ENCODE peak calls at places on chromosome X, in seven cellular contexts. H is ovary, V is body of pancreas, W is breast epithelium, A is IMR-90, B is lower leg skin, J is suprapubic skin. Q is an unnamed sample.

GRCh38 chrX:3181846-3182245 is 140.6 kb downstream of the ARSF start:
- DNase-seq in H (no peak), V (no peak), W (no peak), A (no peak), B (no peak), J (no peak), Q (no peak)

GRCh38 chrX:26778320-26778888 is 562.4 kb downstream of the MAGEB5 start:
- DNase-seq in H (no peak), V (no peak), W (no peak), A (no peak), B (no peak), J (no peak), Q (no peak)

GRCh38 chrX:100584636-100585035 is at the start of gene TNMD:
- DNase-seq in H (no peak), V (no peak), W (no peak), A (no peak), B (no peak), J (no peak), Q (no peak)

GRCh38 chrX:31268359-31268758 is 196.5 kb upstream of the FTHL17 start:
- DNase-seq in H (no peak), V (no peak), W (no peak), A (peak; percentile 16), B (no peak), J (no peak), Q (no peak)

GRCh38 chrX:139930923-139931645 is 1.8 kb downstream of the ATP11C start:
- DNase-seq in H (peak; percentile 29), V (peak; percentile 19), W (no peak), A (no peak), B (no peak), J (no peak), Q (no peak)

GRCh38 chrX:48511561-48511960 is 2.8 kb downstream of the PORCN start:
- DNase-seq in H (no peak), V (peak; percentile 31), W (no peak), A (no peak), B (no peak), J (no peak), Q (no peak)

GRCh38 chrX:140432328-140433025 is 72.4 kb downstream of the SOX3 start:
- DNase-seq in H (no peak), V (peak; percentile 74), W (peak; percentile 20), A (no peak), B (no peak), J (no peak), Q (no peak)

GRCh38 chrX:17644001-17644400 is 93.3 kb upstream of the SCML1 start:
- DNase-seq in H (no peak), V (no peak), W (no peak), A (no peak), B (no peak), J (no peak), Q (no peak)

GRCh38 chrX:121308276-121308805 is 260.9 kb downstream of the GLUD2 start:
- DNase-seq in H (no peak), V (peak; percentile 11), W (no peak), A (no peak), B (no peak), J (no peak), Q (peak; percentile 4)

GRCh38 chrX:132119821-132120220 is 8.0 kb downstream of the FRMD7 start:
- DNase-seq in H (no peak), V (no peak), W (no peak), A (no peak), B (peak; percentile 69), J (no peak), Q (no peak)

GRCh38 chrX:48789366-48790220 is 3.2 kb downstream of the GATA1 start:
- DNase-seq in H (no peak), V (no peak), W (no peak), A (no peak), B (peak; percentile 74), J (no peak), Q (no peak)

GRCh38 chrX:12567857-12568256 is 223.4 kb upstream of the PRPS2 start:
- DNase-seq in H (no peak), V (no peak), W (no peak), A (peak; percentile 13), B (no peak), J (no peak), Q (no peak)

GRCh38 chrX:97021680-97022079 is 138.0 kb downstream of the RPA4 start:
- DNase-seq in H (no peak), V (no peak), W (no peak), A (peak; percentile 49), B (no peak), J (no peak), Q (no peak)

GRCh38 chrX:111467896-111468295 is 43.5 kb upstream of the SERTM2 start:
- DNase-seq in H (no peak), V (peak; percentile 12), W (no peak), A (no peak), B (peak; percentile 83), J (peak; percentile 58), Q (no peak)

GRCh38 chrX:140141444-140142029 is 176.2 kb upstream of the CXorf66 start:
- DNase-seq in H (no peak), V (peak; percentile 33), W (no peak), A (peak; percentile 31), B (no peak), J (no peak), Q (no peak)

GRCh38 chrX:130024127-130024526 is 41.7 kb downstream of the BCORL1 start:
- DNase-seq in H (peak; percentile 41), V (peak; percentile 64), W (peak; percentile 38), A (peak; percentile 17), B (peak; percentile 95), J (peak; percentile 84), Q (peak; percentile 59)

GRCh38 chrX:129323115-129323514 is 200.2 kb downstream of the SMARCA1 start:
- DNase-seq in H (no peak), V (no peak), W (no peak), A (peak; percentile 3), B (no peak), J (no peak), Q (no peak)

GRCh38 chrX:11619426-11619825 is 46.3 kb downstream of the ARHGAP6 start:
- DNase-seq in H (no peak), V (no peak), W (no peak), A (peak; percentile 12), B (no peak), J (no peak), Q (no peak)

GRCh38 chrX:7132335-7133035 is 15.0 kb upstream of the STS start:
- DNase-seq in H (no peak), V (peak; percentile 87), W (peak; percentile 51), A (peak; percentile 73), B (no peak), J (no peak), Q (no peak)

GRCh38 chrX:140815868-140816267 is 106.3 kb downstream of the LINC00632 start:
- DNase-seq in H (no peak), V (no peak), W (no peak), A (peak; percentile 10), B (no peak), J (no peak), Q (no peak)

GRCh38 chrX:119753639-119754257 is 4.6 kb upstream of the SOWAHD start:
- DNase-seq in H (no peak), V (no peak), W (no peak), A (peak; percentile 24), B (no peak), J (no peak), Q (no peak)

GRCh38 chrX:21658152-21658737 is at the start of gene KLHL34:
- DNase-seq in H (no peak), V (no peak), W (no peak), A (no peak), B (no peak), J (no peak), Q (no peak)
- TF ChIP-seq POLR2A in H (no peak), V (no peak), W (no peak), A (no peak), B (no peak), J (no peak), Q (no peak)

GRCh38 chrX:19571708-19572107 is 56.4 kb upstream of the MAP3K15 start:
- DNase-seq in H (no peak), V (no peak), W (no peak), A (no peak), B (no peak), J (no peak), Q (no peak)
- H3K4me3 ChIP-seq in H (no peak overlapping the region), V (no peak overlapping the region), W (no peak overlapping the region), A (no peak overlapping the region), B (no peak overlapping the region), J (no peak overlapping the region), Q (no peak overlapping the region)

GRCh38 chrX:24479924-24480722 is 15.0 kb downstream of the PDK3 start:
- DNase-seq in H (no peak), V (no peak), W (peak; percentile 26), A (peak; percentile 3), B (no peak), J (no peak), Q (peak; percentile 5)
- TF ChIP-seq POLR2A in H (no peak), V (peak; percentile 7), W (no peak), A (no peak), B (no peak), J (no peak), Q (no peak)

GRCh38 chrX:1481636-1482529 is 29.2 kb upstream of the ASMTL start:
- DNase-seq in H (no peak), V (peak; percentile 37), W (peak; percentile 35), A (peak; percentile 76), B (peak; percentile 91), J (peak; percentile 67), Q (peak; percentile 48)
- H3K4me3 ChIP-seq in H (no peak overlapping the region), V (no peak overlapping the region), W (no peak overlapping the region), A (no peak overlapping the region), B (no peak overlapping the region), J (no peak overlapping the region), Q (no peak overlapping the region)

GRCh38 chrX:152915541-152916241 is 17.8 kb downstream of the ZNF185 start:
- DNase-seq in H (no peak), V (no peak), W (no peak), A (peak; percentile 79), B (no peak), J (no peak), Q (no peak)

GRCh38 chrX:152913354-152913753 is 15.5 kb downstream of the ZNF185 start:
- DNase-seq in H (no peak), V (no peak), W (no peak), A (no peak), B (no peak), J (no peak), Q (no peak)

GRCh38 chrX:152912641-152913040 is 14.8 kb downstream of the ZNF185 start:
- DNase-seq in H (no peak), V (no peak), W (no peak), A (no peak), B (no peak), J (no peak), Q (no peak)

GRCh38 chrX:152913915-152914314 is 16.0 kb downstream of the ZNF185 start:
- DNase-seq in H (no peak), V (no peak), W (no peak), A (no peak), B (no peak), J (no peak), Q (no peak)

GRCh38 chrX:152917969-152918579 is 20.2 kb downstream of the ZNF185 start:
- DNase-seq in H (no peak), V (no peak), W (no peak), A (no peak), B (no peak), J (no peak), Q (no peak)
- TF ChIP-seq POLR2A in H (no peak), V (no peak), W (no peak), A (no peak), B (no peak), J (no peak), Q (no peak)

GRCh38 chrX:72027024-72027913 is 104.4 kb downstream of the RTL5 start:
- DNase-seq in H (no peak), V (no peak), W (peak; percentile 12), A (no peak), B (peak; percentile 45), J (no peak), Q (no peak)
- H3K4me3 ChIP-seq in H (no peak overlapping the region), V (no peak overlapping the region), W (peak overlapping the region; percentile 25), A (no peak overlapping the region), B (no peak overlapping the region), J (no peak overlapping the region), Q (no peak overlapping the region)